ENCODE peak calls at places on chromosomes 5 and 9, in four cellular contexts. Y, N, M and F are unnamed samples.

GRCh38 chr9:4497855-4498254 is 7.6 kb downstream of the SLC1A1 start:
- DNase-seq in Y (no peak), N (no peak), M (no peak), F (no peak)

GRCh38 chr9:33044677-33045282 is 19.7 kb downstream of the DNAJA1 start:
- DNase-seq in Y (no peak), N (peak; percentile 32), M (no peak), F (no peak)

GRCh38 chr5:32909207-32909606 is 198.1 kb downstream of the NPR3 start:
- DNase-seq in Y (no peak), N (no peak), M (no peak), F (no peak)

GRCh38 chr5:78953092-78953800 is 31.9 kb downstream of the ARSB start:
- DNase-seq in Y (no peak), N (no peak), M (no peak), F (no peak)

GRCh38 chr5:56977034-56977433 is 25.1 kb upstream of the MIER3 start:
- DNase-seq in Y (no peak), N (peak; percentile 24), M (no peak), F (no peak)

GRCh38 chr5:9059920-9060691 is 485.8 kb downstream of the SEMA5A start:
- DNase-seq in Y (no peak), N (no peak), M (no peak), F (no peak)

GRCh38 chr9:99873531-99873930 is 32.9 kb upstream of the STX17 start:
- DNase-seq in Y (no peak), N (no peak), M (no peak), F (no peak)

GRCh38 chr9:35940474-35941467 is 17.2 kb downstream of the OR2S2 start:
- DNase-seq in Y (no peak), N (no peak), M (peak; percentile 63), F (no peak)

GRCh38 chr9:86652696-86653095 is 294.6 kb downstream of the GAS1 start:
- DNase-seq in Y (no peak), N (no peak), M (no peak), F (no peak)

GRCh38 chr9:19946446-19947109 is 157.7 kb upstream of the SLC24A2 start:
- DNase-seq in Y (no peak), N (peak; percentile 37), M (no peak), F (no peak)

GRCh38 chr9:80796662-80797426 is 892.5 kb downstream of the TLE1 start:
- DNase-seq in Y (no peak), N (no peak), M (no peak), F (no peak)

GRCh38 chr5:176368726-176369125 is 3.4 kb downstream of the ARL10 start:
- DNase-seq in Y (no peak), N (no peak), M (no peak), F (no peak)

GRCh38 chr9:92098638-92099037 is 16.6 kb downstream of the SPTLC1 start:
- DNase-seq in Y (no peak), N (no peak), M (no peak), F (no peak)

GRCh38 chr5:89043676-89044075 is 160.7 kb upstream of the MEF2C start:
- DNase-seq in Y (no peak), N (no peak), M (no peak), F (no peak)

GRCh38 chr9:1050125-1050895 is at the start of gene DMRT2:
- DNase-seq in Y (peak; percentile 37), N (peak; percentile 93), M (no peak), F (no peak)

GRCh38 chr5:10701567-10702039 is 59.4 kb downstream of the DAP start:
- DNase-seq in Y (no peak), N (peak; percentile 50), M (peak; percentile 11), F (no peak)

GRCh38 chr5:90830058-90830457 is 271.5 kb downstream of the ADGRV1 start:
- DNase-seq in Y (no peak), N (no peak), M (no peak), F (no peak)

GRCh38 chr9:69385474-69386091 is 60.6 kb downstream of the ENTREP1 start:
- DNase-seq in Y (no peak), N (no peak), M (no peak), F (no peak)

GRCh38 chr5:77015938-77016569 is 14.2 kb upstream of the AGGF1 start:
- DNase-seq in Y (no peak), N (peak; percentile 64), M (no peak), F (no peak)

GRCh38 chr5:33299621-33300208 is 141.1 kb upstream of the TARS1 start:
- DNase-seq in Y (no peak), N (peak; percentile 45), M (no peak), F (no peak)

DNA sequence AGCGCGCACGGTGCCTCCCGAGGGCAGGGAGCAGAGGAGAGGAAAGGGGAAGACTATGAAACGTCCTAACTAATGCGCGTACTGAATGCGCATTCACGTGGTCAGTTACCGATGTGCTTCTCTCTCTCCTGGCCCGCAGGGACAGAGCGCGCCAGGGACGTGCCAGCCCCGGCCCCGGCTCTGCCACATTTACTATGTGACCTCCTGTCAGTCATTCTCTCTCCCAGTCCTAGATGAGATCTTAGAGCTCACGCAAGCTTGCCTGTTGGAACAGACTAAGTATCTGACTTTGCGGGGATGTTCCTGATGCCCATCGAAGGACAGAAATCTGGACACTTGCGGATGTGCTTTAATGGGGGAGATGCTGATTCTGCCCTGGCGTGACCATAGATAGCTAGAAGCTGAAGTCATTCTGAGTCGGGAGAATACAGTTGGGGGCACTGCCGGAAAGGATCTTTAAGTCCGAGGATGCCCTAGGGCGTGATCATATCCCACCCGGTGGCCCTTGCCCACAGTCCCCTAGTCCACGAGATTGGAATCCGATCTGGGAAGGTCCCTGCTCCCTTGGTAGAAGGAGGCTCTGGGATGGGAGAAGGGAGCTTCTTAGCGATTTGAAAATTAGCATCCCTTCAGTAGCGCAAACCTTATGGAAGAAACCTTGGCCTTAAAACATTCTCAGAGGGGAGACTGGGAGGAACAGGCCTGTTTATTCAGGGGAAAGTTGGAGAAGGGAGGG is 5.8 kb upstream of the EBF1 start:
- DNase-seq in Y (no peak), N (no peak), M (no peak), F (no peak)
- H3K27ac ChIP-seq in Y (no peak overlapping the region), N (no peak overlapping the region), M (no peak overlapping the region), F (no peak overlapping the region)

GRCh38 chr5:178114325-178115135 is 1.2 kb downstream of the N4BP3 start:
- DNase-seq in Y (no peak), N (peak; percentile 50), M (peak; percentile 45), F (no peak)
- H3K27ac ChIP-seq in Y (no peak overlapping the region), N (no peak overlapping the region), M (peak overlapping the region; percentile 20), F (no peak overlapping the region)

DNA sequence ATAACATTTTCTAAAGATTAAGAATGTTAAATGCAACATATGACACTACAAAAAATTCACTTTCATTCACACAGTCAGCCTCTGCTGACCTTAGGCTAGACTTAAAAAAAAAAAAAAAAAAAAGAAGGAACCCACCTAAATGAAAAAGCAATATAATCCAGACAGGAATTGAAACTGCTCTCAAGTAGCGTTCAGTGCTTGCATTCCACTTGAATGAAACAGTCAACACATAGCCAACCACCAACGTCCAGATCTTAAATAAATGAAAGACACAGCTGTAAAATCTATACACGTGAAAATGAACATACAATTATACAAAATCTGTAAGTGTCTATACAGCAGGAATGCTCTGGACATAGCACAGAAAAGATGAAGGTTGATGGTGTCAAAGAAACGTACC is 11.4 kb downstream of the TMEM245 start:
- DNase-seq in Y (no peak), N (peak; percentile 22), M (no peak), F (no peak)
- H3K27ac ChIP-seq in Y (peak overlapping the region; percentile 73), N (peak overlapping the region; percentile 79), M (no peak overlapping the region), F (no peak overlapping the region)

DNA sequence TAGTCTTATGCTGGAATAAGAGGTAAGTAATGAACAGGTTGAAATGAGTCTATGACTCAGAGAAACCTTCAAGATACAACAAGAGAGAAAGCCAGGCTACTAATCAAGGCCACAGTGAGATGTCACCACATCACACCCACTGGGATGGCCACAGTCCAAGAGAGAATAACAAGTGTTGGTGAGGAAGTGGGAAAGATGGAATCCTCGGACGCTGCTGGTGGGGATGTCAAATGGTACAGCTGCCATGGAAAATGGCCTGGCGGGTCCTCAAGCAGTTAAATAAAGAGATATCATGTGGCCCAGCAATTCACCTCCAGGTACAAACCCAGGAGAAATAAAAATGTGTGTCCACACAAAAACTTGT is 41.9 kb upstream of the NEURL1B start:
- DNase-seq in Y (no peak), N (no peak), M (no peak), F (no peak)
- H3K27ac ChIP-seq in Y (no peak overlapping the region), N (no peak overlapping the region), M (no peak overlapping the region), F (no peak overlapping the region)

GRCh38 chr5:170315154-170315553 is 17.6 kb upstream of the LCP2 start:
- DNase-seq in Y (peak; percentile 71), N (peak; percentile 21), M (no peak), F (no peak)
- H3K27ac ChIP-seq in Y (peak overlapping the region; percentile 72), N (no peak overlapping the region), M (no peak overlapping the region), F (no peak overlapping the region)

GRCh38 chr9:14030350-14030823 is 283.6 kb downstream of the NFIB start:
- DNase-seq in Y (no peak), N (no peak), M (no peak), F (peak; percentile 99)
- H3K27ac ChIP-seq in Y (peak overlapping the region; percentile 80), N (peak overlapping the region; percentile 64), M (no peak overlapping the region), F (peak overlapping the region; percentile 95)